ENCODE peak calls at places on chromosomes 11 and 22, in four cellular contexts. R is RWPE1, M is WTC11, F is glutamatergic neuron. U is an unnamed sample.

GRCh38 chr11:119421941-119422504 is 949 bp downstream of the THY1 start:
- DNase-seq in M (peak), R (no peak), F (peak), U (peak)

GRCh38 chr22:40156001-40156516 is 21.7 kb upstream of the TNRC6B start:
- DNase-seq in F (no peak), R (peak), M (peak), U (no peak)

GRCh38 chr11:702731-703461 is 3.1 kb upstream of the EPS8L2 start:
- DNase-seq in F (no peak), R (no peak), M (no peak), U (no peak)

GRCh38 chr11:133928628-133929059 is 28.1 kb downstream of the IGSF9B start:
- DNase-seq in F (no peak), M (peak), R (peak), U (no peak)

GRCh38 chr11:8199676-8200075 is 30.9 kb upstream of the RIC3 start:
- DNase-seq in M (no peak), R (no peak), F (no peak), U (no peak)

GRCh38 chr22:22935546-22936157 is 48.0 kb downstream of the IGLL5 start:
- DNase-seq in R (no peak), F (no peak), M (peak), U (no peak)

GRCh38 chr11:46387919-46388618 is 3.5 kb downstream of the CHRM4 start:
- DNase-seq in R (no peak), F (no peak), M (no peak), U (no peak)

GRCh38 chr11:19546325-19546724 is 166.3 kb upstream of the NAV2 start:
- DNase-seq in M (no peak), R (no peak), F (no peak), U (no peak)

GRCh38 chr11:59197990-59198389 is 14.7 kb downstream of the MPEG1 start:
- DNase-seq in R (no peak), M (no peak), F (no peak), U (no peak)

GRCh38 chr11:126408496-126408895 is 53.0 kb downstream of the ST3GAL4 start:
- DNase-seq in R (no peak), M (no peak), F (no peak), U (no peak)

GRCh38 chr22:29306830-29307657 is 594 bp downstream of the GAS2L1 start:
- DNase-seq in F (peak), M (peak), R (peak), U (peak)

GRCh38 chr11:119316017-119316728 is 757 bp downstream of the MCAM start:
- DNase-seq in R (no peak), M (no peak), F (no peak), U (no peak)

GRCh38 chr11:93145381-93145780 is 52.4 kb downstream of the SLC36A4 start:
- DNase-seq in M (no peak), R (no peak), F (no peak), U (no peak)

GRCh38 chr22:41256898-41257260 is 16.1 kb upstream of the CHADL start:
- DNase-seq in M (no peak), F (no peak), R (no peak), U (no peak)

GRCh38 chr11:86891020-86891419 is 64.2 kb downstream of the FZD4 start:
- DNase-seq in F (no peak), R (no peak), M (no peak), U (no peak)

GRCh38 chr11:110087820-110088534 is 5.2 kb upstream of the ZC3H12C start:
- DNase-seq in F (no peak), M (no peak), R (no peak), U (no peak)

GRCh38 chr11:105577645-105578044 is 32.2 kb upstream of the GRIA4 start:
- DNase-seq in F (no peak), R (peak), M (no peak), U (no peak)
- TF ChIP-seq CTCF in F (no peak), R (no peak), M (no peak), U (peak)

GRCh38 chr11:113730887-113731726 is 25.0 kb upstream of the TMPRSS5 start:
- DNase-seq in M (peak), F (peak), R (peak), U (peak)
- TF ChIP-seq CTCF in M (no peak), F (no peak), R (peak), U (peak)

GRCh38 chr11:57566035-57566504 is 1.4 kb downstream of the UBE2L6 start:
- DNase-seq in F (no peak), M (no peak), R (peak), U (no peak)

GRCh38 chr11:57567210-57567511 is 311 bp downstream of the UBE2L6 start:
- DNase-seq in F (no peak), R (peak), M (no peak), U (no peak)

GRCh38 chr11:57568330-57568766 is 876 bp upstream of the UBE2L6 start:
- DNase-seq in M (no peak), R (no peak), F (no peak), U (peak)

GRCh38 chr11:57566564-57567209 is 785 bp downstream of the UBE2L6 start:
- DNase-seq in F (no peak), M (no peak), R (no peak), U (no peak)

GRCh38 chr11:57567512-57568329 is at the start of gene UBE2L6:
- DNase-seq in M (peak), F (peak), R (peak), U (peak)
- TF ChIP-seq CTCF in M (no peak), F (peak), R (no peak), U (no peak)

GRCh38 chr11:68844376-68844775 is 2.7 kb upstream of the CPT1A start:
- DNase-seq in M (no peak), R (no peak), F (no peak), U (no peak)

GRCh38 chr11:68843052-68843561 is 1.4 kb upstream of the CPT1A start:
- DNase-seq in M (no peak), R (no peak), F (no peak), U (no peak)

GRCh38 chr11:68844801-68845200 is 3.1 kb upstream of the CPT1A start:
- DNase-seq in R (no peak), M (no peak), F (no peak), U (no peak)

GRCh38 chr11:68842427-68843051 is 823 bp upstream of the CPT1A start:
- DNase-seq in M (no peak), F (no peak), R (no peak), U (no peak)

GRCh38 chr11:68843703-68844312 is 2.1 kb upstream of the CPT1A start:
- DNase-seq in R (peak), F (peak), M (peak), U (no peak)
- TF ChIP-seq CTCF in R (peak), F (peak), M (peak), U (peak)

GRCh38 chr22:50544078-50544745 is 1.5 kb upstream of the KLHDC7B start:
- DNase-seq in M (peak), R (no peak), F (peak), U (peak)
- TF ChIP-seq CTCF in M (no peak), R (peak), F (peak), U (peak)

DNA sequence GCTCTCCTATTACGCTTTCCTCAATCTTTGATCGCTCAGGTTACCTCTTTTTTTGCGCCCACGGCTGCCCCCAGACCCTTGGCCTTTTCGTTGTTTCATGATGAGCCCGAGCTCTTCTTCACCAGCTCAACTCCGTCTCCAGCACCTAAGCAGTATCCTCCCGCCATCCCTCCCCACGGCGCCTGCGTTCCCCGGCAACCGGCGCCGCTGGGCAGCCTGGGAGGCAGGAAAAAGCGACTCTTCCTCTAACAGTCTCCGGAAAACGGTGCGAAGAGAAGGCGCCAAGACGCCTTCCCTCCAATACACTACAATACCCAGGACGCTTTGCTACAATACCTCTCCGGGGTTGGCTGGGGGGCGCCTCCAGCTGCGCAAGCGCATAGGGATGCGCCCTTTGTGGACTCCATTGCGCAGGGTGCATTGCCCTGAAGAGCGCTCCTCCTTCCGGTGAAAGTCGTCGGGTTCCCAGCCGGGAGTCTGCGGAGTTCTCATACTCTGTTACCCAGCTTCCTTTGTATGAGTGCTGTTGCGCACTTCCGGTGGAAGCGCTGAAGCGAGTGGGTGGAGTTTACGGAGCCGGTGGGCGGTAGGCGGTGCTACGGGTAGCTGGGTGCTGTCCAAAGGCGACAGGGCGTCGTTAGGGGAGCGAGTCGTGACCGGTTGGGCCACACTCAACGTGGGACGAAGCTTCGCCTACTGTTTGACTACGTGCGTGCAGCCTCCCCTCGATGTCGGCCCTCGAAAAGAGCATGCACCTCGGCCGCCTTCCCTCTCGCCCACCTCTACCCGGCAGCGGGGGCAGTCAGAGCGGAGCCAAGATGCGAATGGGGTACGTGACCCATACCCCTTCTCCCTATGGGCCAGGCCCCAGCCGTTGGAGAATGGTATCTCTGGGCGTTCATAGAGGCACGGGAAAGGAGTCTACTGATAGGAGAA is at the start of the genes C2CD3 and PPME1:
- DNase-seq in M (peak), R (peak), F (peak), U (peak)
- TF ChIP-seq CTCF in M (no peak), R (peak), F (peak), U (peak)

GRCh38 chr11:12914401-12914912 is 94.7 kb upstream of the RASSF10 start:
- DNase-seq in F (peak), R (peak), M (peak), U (peak)
- TF ChIP-seq CTCF in F (peak), R (peak), M (peak), U (peak)

DNA sequence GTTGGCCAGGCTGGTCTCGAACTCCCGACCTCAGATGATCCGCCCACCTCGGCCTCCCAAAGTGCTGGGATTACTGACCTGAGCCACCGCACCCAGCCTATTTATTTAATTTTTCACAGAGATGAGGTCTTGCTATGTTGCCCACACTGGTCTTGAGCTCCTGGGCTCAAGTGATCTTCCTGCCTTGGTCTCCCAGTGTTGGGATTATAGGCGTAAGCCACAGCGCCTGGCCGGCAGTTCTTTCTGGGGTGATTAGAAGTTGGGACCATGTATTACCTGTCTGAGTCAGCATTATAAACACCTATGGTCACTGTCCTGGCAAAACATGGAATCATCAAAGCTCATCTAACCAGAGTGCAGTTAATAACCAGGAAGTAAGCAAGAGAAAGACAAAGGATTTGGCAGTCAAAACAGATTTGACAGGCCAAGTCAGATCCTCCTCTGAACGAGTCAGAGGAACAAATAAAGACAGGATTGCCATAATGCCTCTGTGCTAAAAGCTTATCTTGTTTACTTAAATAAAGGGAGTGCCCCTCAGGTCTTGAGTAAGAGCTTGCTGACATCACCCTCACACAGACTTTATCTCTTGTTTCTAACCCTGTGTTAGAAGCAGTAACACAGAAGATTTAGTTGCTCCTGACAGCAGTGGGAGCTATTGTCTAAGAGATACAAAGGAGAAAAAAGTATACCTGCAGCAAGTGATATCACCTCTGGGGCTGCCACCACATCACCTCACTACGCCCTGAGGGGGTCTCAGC is 3.7 kb downstream of the SERPIND1 start:
- DNase-seq in R (peak), F (no peak), M (no peak), U (no peak)
- TF ChIP-seq CTCF in R (no peak), F (no peak), M (no peak), U (no peak)

GRCh38 chr11:65072631-65072966 is 11.2 kb downstream of the CDCA5 start:
- DNase-seq in F (no peak), M (no peak), R (no peak), U (no peak)

GRCh38 chr11:65078151-65078550 is 5.7 kb downstream of the CDCA5 start:
- DNase-seq in R (peak), F (peak), M (peak), U (peak)

GRCh38 chr11:65078786-65079342 is 5.0 kb downstream of the CDCA5 start:
- DNase-seq in R (no peak), M (no peak), F (no peak), U (no peak)

GRCh38 chr11:65071907-65072630 is 11.8 kb downstream of the CDCA5 start:
- DNase-seq in M (no peak), F (no peak), R (no peak), U (no peak)

GRCh38 chr11:65077466-65077865 is 6.4 kb downstream of the CDCA5 start:
- DNase-seq in M (no peak), F (peak), R (no peak), U (no peak)
- TF ChIP-seq CTCF in M (no peak), F (no peak), R (no peak), U (no peak)

U was measured in neural crest cell.